ENCODE peak calls at places on chromosomes 13 and 19, in ten cellular contexts. W is Karpas-422, B is neuronal stem cell, L is H9, O is IMR-90, V is HepG2, A is K562, Q is GM23248, S is HCT116, D is neural progenitor cell. T is an unnamed sample.

GRCh38 chr13:108313382-108313781 is 43.9 kb downstream of the TNFSF13B start:
- DNase-seq in V (no peak), B (no peak), W (no peak), S (no peak), L (no peak), A (no peak), D (no peak), O (no peak), Q (no peak), T (no peak)

GRCh38 chr13:34512811-34513210 is 429.3 kb upstream of the NBEA start:
- DNase-seq in Q (no peak), O (no peak), D (no peak), B (no peak), V (no peak), L (no peak), A (no peak), S (no peak), W (no peak), T (no peak)

GRCh38 chr13:110676511-110677204 is 29.3 kb downstream of the CARS2 start:
- DNase-seq in O (no peak), W (peak), B (no peak), A (no peak), S (no peak), D (no peak), V (no peak), L (no peak), Q (no peak), T (no peak)

GRCh38 chr19:14940266-14940665 is 1.0 kb upstream of the OR7C2 start:
- DNase-seq in S (no peak), L (no peak), A (no peak), O (no peak), V (no peak), D (no peak), W (no peak), B (no peak), Q (no peak), T (no peak)

GRCh38 chr13:43377955-43378354 is 354.6 kb downstream of the DNAJC15 start:
- DNase-seq in Q (peak), W (no peak), V (no peak), D (no peak), L (no peak), O (peak), B (no peak), A (no peak), S (no peak), T (no peak)

GRCh38 chr19:37933965-37934364 is 27.0 kb downstream of the SIPA1L3 start:
- DNase-seq in V (peak), D (no peak), O (peak), S (no peak), A (no peak), B (no peak), W (no peak), Q (peak), L (no peak), T (no peak)

GRCh38 chr19:57280913-57281425 is 684 bp downstream of the ZNF460 start:
- DNase-seq in B (no peak), V (no peak), D (no peak), A (no peak), L (no peak), S (no peak), W (peak), Q (peak), O (no peak), T (no peak)

GRCh38 chr13:46149272-46150133 is 32.5 kb downstream of the LCP1 start:
- DNase-seq in L (no peak), A (no peak), B (no peak), S (no peak), W (peak), V (no peak), O (peak), D (no peak), Q (peak), T (no peak)

GRCh38 chr19:3304871-3305423 is 61.4 kb upstream of the NFIC start:
- DNase-seq in L (peak), D (peak), B (peak), Q (peak), W (peak), O (peak), S (peak), A (peak), V (peak), T (peak)

GRCh38 chr13:40492511-40492910 is 173.9 kb downstream of the FOXO1 start:
- DNase-seq in B (no peak), Q (no peak), L (no peak), W (no peak), S (no peak), A (no peak), D (no peak), V (no peak), O (no peak), T (no peak)

GRCh38 chr13:29884671-29885424 is 34.4 kb upstream of the UBL3 start:
- DNase-seq in S (no peak), A (no peak), Q (peak), D (peak), W (peak), O (peak), V (peak), L (peak), B (peak), T (peak)

GRCh38 chr13:36533806-36534205 is 101.5 kb downstream of the CCNA1 start:
- DNase-seq in Q (no peak), D (no peak), A (no peak), L (no peak), W (no peak), O (no peak), S (no peak), B (no peak), V (no peak), T (no peak)

GRCh38 chr13:44470623-44471562 is 97.3 kb downstream of the SERP2 start:
- DNase-seq in B (no peak), Q (peak), L (no peak), S (peak), A (peak), V (peak), W (peak), D (peak), O (peak), T (no peak)

GRCh38 chr13:99288069-99288468 is 19.1 kb downstream of the GPR183 start:
- DNase-seq in W (no peak), D (no peak), L (no peak), Q (no peak), O (no peak), V (no peak), A (no peak), S (no peak), B (no peak), T (no peak)

GRCh38 chr13:57624565-57625435 is 6.7 kb upstream of the PCDH17 start:
- DNase-seq in Q (peak), B (peak), W (peak), L (peak), O (peak), S (no peak), D (peak), A (peak), V (peak), T (peak)

GRCh38 chr19:12720851-12721655 is 2.7 kb downstream of the TNPO2 start:
- DNase-seq in W (peak), Q (peak), A (peak), D (peak), L (no peak), B (no peak), O (no peak), V (no peak), S (no peak), T (peak)

GRCh38 chr19:55406869-55407624 is 541 bp downstream of the UBE2S start:
- DNase-seq in B (no peak), O (no peak), V (no peak), L (no peak), S (no peak), Q (peak), D (peak), W (peak), A (peak), T (peak)

GRCh38 chr13:21106089-21106488 is 44.7 kb upstream of the LATS2 start:
- DNase-seq in Q (peak), D (no peak), V (no peak), S (no peak), B (no peak), A (no peak), O (peak), W (no peak), L (no peak), T (no peak)

GRCh38 chr19:6800991-6801396 is 28.5 kb downstream of the VAV1 start:
- DNase-seq in A (no peak), Q (peak), S (peak), D (no peak), O (peak), V (peak), L (peak), W (no peak), B (no peak), T (no peak)

GRCh38 chr13:93249259-93249917 is 22.8 kb downstream of the GPC6 start:
- DNase-seq in Q (peak), O (peak), B (no peak), S (no peak), D (no peak), L (no peak), V (peak), A (no peak), W (no peak), T (no peak)

GRCh38 chr13:99144306-99144705 is 56.3 kb upstream of the UBAC2 start:
- DNase-seq in W (no peak), L (no peak), O (no peak), Q (no peak), A (no peak), D (no peak), V (no peak), B (no peak), S (no peak), T (no peak)

GRCh38 chr19:6070179-6071102 is 39.9 kb downstream of the RFX2 start:
- DNase-seq in D (no peak), S (no peak), A (no peak), L (no peak), V (no peak), Q (no peak), B (no peak), O (no peak), W (no peak), T (no peak)

GRCh38 chr19:8631425-8631819 is 989 bp downstream of the NFILZ start:
- DNase-seq in B (peak), L (no peak), D (peak), S (no peak), Q (peak), A (no peak), O (peak), W (no peak), V (peak), T (peak)

GRCh38 chr13:44710576-44710975 is 134.4 kb upstream of the TSC22D1 start:
- DNase-seq in W (no peak), A (no peak), L (no peak), Q (peak), S (peak), V (no peak), B (no peak), O (peak), D (no peak), T (no peak)

GRCh38 chr13:111216166-111216960 is 101.3 kb downstream of the ARHGEF7 start:
- DNase-seq in L (peak), O (peak), B (peak), Q (peak), A (peak), V (peak), S (no peak), D (peak), W (peak), T (peak)

GRCh38 chr13:102777716-102778115 is 4.1 kb upstream of the TEX30 start:
- DNase-seq in B (no peak), A (no peak), W (no peak), O (no peak), L (no peak), Q (no peak), V (no peak), S (no peak), D (peak), T (no peak)

GRCh38 chr13:80339841-80340642 is 884 bp downstream of the SPRY2 start:
- DNase-seq in A (peak), V (peak), S (no peak), D (peak), W (no peak), O (peak), L (no peak), B (peak), Q (peak), T (peak)

GRCh38 chr13:110649551-110649950 is 34.2 kb downstream of the NAXD start:
- DNase-seq in O (no peak), L (no peak), V (no peak), Q (no peak), W (no peak), B (no peak), D (no peak), S (no peak), A (no peak), T (no peak)

GRCh38 chr19:19224852-19225494 is 13.2 kb downstream of the NCAN start:
- DNase-seq in S (peak), V (peak), Q (peak), B (peak), W (peak), A (peak), L (peak), D (peak), O (peak), T (peak)

GRCh38 chr13:41463823-41464602 is 6.7 kb downstream of the RGCC start:
- DNase-seq in V (no peak), W (no peak), Q (no peak), A (peak), O (no peak), S (no peak), B (no peak), D (no peak), L (no peak), T (no peak)

GRCh38 chr19:7293795-7294570 is at the start of gene INSR:
- DNase-seq in A (peak), D (peak), S (peak), V (peak), W (no peak), Q (peak), B (peak), O (peak), L (peak), T (peak)

GRCh38 chr13:90717451-90717936 is 630.0 kb upstream of the MIR17HG start:
- DNase-seq in D (peak), L (no peak), S (peak), W (no peak), V (no peak), O (peak), Q (peak), B (peak), A (no peak), T (no peak)

GRCh38 chr13:29582171-29582570 is 13.3 kb downstream of the SLC7A1 start:
- DNase-seq in L (no peak), Q (peak), S (no peak), A (peak), B (no peak), D (no peak), W (no peak), O (no peak), V (no peak), T (peak)

GRCh38 chr19:15372891-15373301 is 6.7 kb downstream of the AKAP8 start:
- DNase-seq in W (no peak), Q (no peak), D (no peak), O (no peak), B (no peak), S (no peak), A (no peak), V (no peak), L (no peak), T (no peak)

GRCh38 chr19:4556574-4557185 is 2.8 kb downstream of the SEMA6B start:
- DNase-seq in V (no peak), B (no peak), Q (peak), D (peak), A (peak), S (peak), W (peak), L (peak), O (no peak), T (peak)

GRCh38 chr19:12721656-12722565 is 1.8 kb downstream of the TNPO2 start:
- DNase-seq in V (peak), S (no peak), B (peak), W (peak), L (peak), D (peak), O (peak), A (peak), Q (peak), T (peak)

GRCh38 chr13:109610517-109610916 is 175.9 kb downstream of the IRS2 start:
- DNase-seq in W (peak), L (peak), B (no peak), D (peak), Q (peak), S (peak), V (no peak), O (no peak), A (no peak), T (peak)

GRCh38 chr19:1748115-1748702 is 5.1 kb upstream of the ONECUT3 start:
- DNase-seq in B (no peak), O (no peak), A (no peak), V (no peak), W (no peak), D (no peak), Q (no peak), L (no peak), S (no peak), T (no peak)
- H3K9ac ChIP-seq in B (no peak), O (no peak), A (peak), V (no peak), W (no peak), D (no peak), Q (no peak), L (no peak), S (peak), T (no peak)

GRCh38 chr19:52963229-52963760 is 614 bp upstream of the ZNF816 start:
- DNase-seq in S (no peak), D (peak), L (peak), W (no peak), A (no peak), V (peak), Q (no peak), O (no peak), B (no peak), T (peak)
- H3K9ac ChIP-seq in S (peak), D (no peak), L (peak), W (peak), A (peak), V (peak), Q (peak), O (peak), B (peak), T (peak)

GRCh38 chr19:31232871-31233270 is 116.4 kb downstream of the TSHZ3 start:
- DNase-seq in V (no peak), Q (peak), L (no peak), W (no peak), A (no peak), D (no peak), B (no peak), O (peak), S (no peak), T (no peak)
- H3K9ac ChIP-seq in V (no peak), Q (peak), L (no peak), W (no peak), A (no peak), D (no peak), B (no peak), O (no peak), S (no peak), T (no peak)

DNA sequence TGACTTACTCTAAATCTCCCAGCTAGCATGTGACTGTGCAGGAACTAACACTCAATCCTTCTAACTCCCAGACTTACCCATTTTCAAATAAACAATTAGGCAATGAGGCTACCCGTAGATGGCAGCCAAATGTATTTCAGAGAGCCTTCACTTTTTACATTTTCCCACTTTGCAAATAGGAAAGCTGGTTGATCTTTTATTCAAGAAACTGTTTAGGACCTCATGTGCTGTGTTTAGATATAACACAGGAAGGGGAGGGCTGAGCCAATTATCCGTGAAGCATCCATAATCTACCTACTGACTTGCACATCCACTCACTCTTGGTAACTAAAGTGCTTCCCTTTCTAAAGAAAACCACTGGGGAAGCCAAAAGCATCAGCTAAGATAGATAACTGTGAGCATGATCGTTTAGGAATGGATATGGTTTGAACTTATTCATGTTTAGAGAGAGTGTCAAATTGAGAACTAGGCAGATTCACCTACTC is 33.4 kb downstream of the MBNL2 start:
- DNase-seq in D (no peak), L (no peak), S (no peak), O (peak), W (no peak), Q (no peak), B (no peak), A (no peak), V (no peak), T (no peak)
- H3K9ac ChIP-seq in D (no peak), L (no peak), S (peak), O (peak), W (no peak), Q (peak), B (no peak), A (no peak), V (peak), T (no peak)

GRCh38 chr13:74206061-74206561 is 71.9 kb upstream of the KLF12 start:
- DNase-seq in S (no peak), V (no peak), B (no peak), A (no peak), W (no peak), D (peak), O (peak), L (no peak), Q (peak), T (no peak)
- H3K9ac ChIP-seq in S (no peak), V (no peak), B (no peak), A (no peak), W (no peak), D (no peak), O (no peak), L (no peak), Q (no peak), T (no peak)

GRCh38 chr19:40453151-40453735 is 9.1 kb upstream of the SERTAD3 start:
- DNase-seq in L (no peak), S (no peak), V (no peak), W (no peak), A (no peak), O (no peak), Q (no peak), D (no peak), B (no peak), T (no peak)

GRCh38 chr19:40449506-40449905 is 5.4 kb upstream of the SERTAD3 start:
- DNase-seq in D (no peak), L (no peak), S (no peak), A (no peak), Q (no peak), V (no peak), O (no peak), W (no peak), B (no peak), T (no peak)

GRCh38 chr19:40450664-40451063 is 6.5 kb upstream of the SERTAD3 start:
- DNase-seq in S (no peak), Q (no peak), O (no peak), A (no peak), B (no peak), L (no peak), D (no peak), V (no peak), W (no peak), T (no peak)

GRCh38 chr19:40457048-40457447 is 8.5 kb downstream of the BLVRB start:
- DNase-seq in V (no peak), D (no peak), W (no peak), L (no peak), O (no peak), Q (no peak), B (no peak), A (no peak), S (no peak), T (no peak)

GRCh38 chr19:40452016-40452415 is 7.9 kb upstream of the SERTAD3 start:
- DNase-seq in S (no peak), D (no peak), O (no peak), V (no peak), L (no peak), Q (no peak), A (no peak), W (no peak), B (no peak), T (no peak)
- H3K9ac ChIP-seq in S (no peak), D (no peak), O (no peak), V (no peak), L (no peak), Q (no peak), A (peak), W (no peak), B (no peak), T (no peak)

DNA sequence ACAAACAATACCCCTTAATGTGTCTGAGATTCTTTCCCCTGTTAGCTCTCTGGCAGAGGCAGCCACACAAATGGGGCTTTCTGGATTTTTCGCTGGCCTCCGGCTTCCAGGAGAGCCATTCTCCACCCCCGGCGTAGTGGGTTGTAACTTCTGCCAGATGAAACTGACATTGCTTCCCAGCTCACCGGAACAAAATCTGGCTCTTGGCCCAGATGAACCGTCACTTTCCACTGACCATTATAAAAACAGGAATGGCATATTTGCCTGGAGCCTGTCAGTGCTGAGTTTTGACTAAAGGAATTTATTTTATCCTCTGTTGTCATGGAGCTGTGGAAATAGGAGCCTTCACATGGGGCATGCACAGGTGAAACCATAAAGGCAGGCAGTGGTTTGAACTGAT is 120.6 kb upstream of the GPR12 start:
- DNase-seq in A (no peak), L (no peak), S (no peak), V (no peak), O (peak), B (no peak), W (no peak), D (no peak), Q (peak), T (no peak)
- H3K9ac ChIP-seq in A (no peak), L (no peak), S (no peak), V (no peak), O (no peak), B (no peak), W (no peak), D (no peak), Q (no peak), T (no peak)

T was measured in endodermal cell.